ENCODE peak calls at places on chromosomes 7 and 10, in five cellular contexts. I, U, R, Q and L are unnamed samples.

GRCh38 chr10:59391060-59391459 is 28.7 kb upstream of the FAM13C start:
- DNase-seq in Q (no peak), R (no peak), I (no peak), U (no peak), L (no peak)

GRCh38 chr10:88271736-88272135 is 311.4 kb downstream of the RNLS start:
- DNase-seq in I (no peak), Q (no peak), U (no peak), R (no peak), L (no peak)

GRCh38 chr10:43973801-43974200 is 325.1 kb upstream of the ZNF32 start:
- DNase-seq in Q (no peak), I (no peak), U (no peak), R (no peak), L (no peak)

GRCh38 chr7:51229106-51229537 is 87.5 kb downstream of the COBL start:
- DNase-seq in U (no peak), I (no peak), Q (no peak), R (no peak), L (no peak)

GRCh38 chr10:129372168-129372567 is 94.9 kb upstream of the MGMT start:
- DNase-seq in U (no peak), Q (no peak), I (no peak), R (no peak), L (no peak)

GRCh38 chr10:18616337-18616736 is 35.0 kb downstream of the NSUN6 start:
- DNase-seq in U (no peak), I (no peak), R (no peak), Q (no peak), L (no peak)

GRCh38 chr7:105209870-105210269 is 178.9 kb downstream of the SRPK2 start:
- DNase-seq in I (no peak), Q (no peak), R (no peak), U (no peak), L (no peak)

GRCh38 chr7:131186816-131187215 is 140.9 kb upstream of the MKLN1 start:
- DNase-seq in Q (no peak), U (no peak), R (no peak), I (no peak), L (no peak)

GRCh38 chr10:59820471-59820870 is 67.2 kb upstream of the MRLN start:
- DNase-seq in U (no peak), Q (no peak), R (no peak), I (no peak), L (no peak)

GRCh38 chr7:55476071-55476803 is 96.1 kb downstream of the VOPP1 start:
- DNase-seq in R (no peak), Q (no peak), U (no peak), I (no peak), L (no peak)

GRCh38 chr10:131963350-131963749 is 18.4 kb downstream of the BNIP3 start:
- DNase-seq in U (no peak), Q (no peak), I (no peak), R (no peak), L (no peak)

GRCh38 chr10:52729259-52730104 is 43.1 kb downstream of the MBL2 start:
- DNase-seq in Q (no peak), U (no peak), R (peak; percentile 12), I (peak; percentile 45), L (peak; percentile 35)

GRCh38 chr10:95423327-95424005 is 132.7 kb upstream of the PDLIM1 start:
- DNase-seq in U (no peak), I (no peak), R (no peak), Q (no peak), L (no peak)

GRCh38 chr7:155342313-155342712 is 44.6 kb downstream of the INSIG1 start:
- DNase-seq in R (no peak), U (no peak), Q (no peak), I (no peak), L (no peak)

GRCh38 chr7:69445549-69445948 is 152.7 kb upstream of the AUTS2 start:
- DNase-seq in I (no peak), U (no peak), R (no peak), Q (no peak), L (no peak)

GRCh38 chr10:131973160-131973951 is 8.4 kb downstream of the BNIP3 start:
- DNase-seq in U (no peak), Q (no peak), R (no peak), I (no peak), L (no peak)

GRCh38 chr7:1459930-1460756 is 873 bp upstream of the MICALL2 start:
- DNase-seq in Q (no peak), I (no peak), R (no peak), U (no peak), L (no peak)

GRCh38 chr10:120963053-120963533 is 111.9 kb downstream of the WDR11 start:
- DNase-seq in Q (no peak), U (no peak), I (peak; percentile 76), R (no peak), L (no peak)

GRCh38 chr10:988667-989545 is 672 bp downstream of the GTPBP4 start:
- DNase-seq in I (no peak), Q (no peak), R (no peak), U (peak; percentile 72), L (peak; percentile 47)
- TF ChIP-seq JUNB in I (no peak), Q (no peak), R (no peak), U (no peak), L (no peak)

DNA sequence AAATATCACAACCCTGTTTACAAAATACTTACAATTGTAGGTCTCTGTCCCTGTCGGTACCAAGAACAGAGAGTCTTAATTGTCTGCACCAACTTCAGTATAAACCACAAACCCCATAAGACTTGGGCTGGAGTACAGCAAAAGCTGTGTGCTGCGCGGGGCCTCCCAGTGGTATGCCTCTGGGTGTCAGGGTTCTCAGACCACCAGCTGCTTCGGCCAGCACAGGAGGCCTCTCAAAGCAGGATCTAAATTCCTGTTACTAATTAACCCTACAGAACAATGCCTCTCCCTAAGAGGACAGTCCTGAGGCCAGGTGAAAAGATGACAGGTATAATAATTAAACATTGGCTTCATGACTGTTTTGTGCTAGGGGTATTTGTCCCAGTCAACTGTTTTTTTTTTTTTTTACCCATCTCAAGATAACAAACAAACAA is 957 bp upstream of the SVIL start:
- DNase-seq in I (peak; percentile 51), R (peak; percentile 87), Q (peak; percentile 27), U (no peak), L (peak; percentile 38)
- H3K4me3 ChIP-seq in I (no peak overlapping the region), R (peak overlapping the region; percentile 37), Q (no peak overlapping the region), U (no peak overlapping the region), L (no peak overlapping the region)

GRCh38 chr10:110860576-110861241 is 11.0 kb upstream of the PDCD4 start:
- DNase-seq in U (no peak), I (no peak), R (peak; percentile 34), Q (peak; percentile 90), L (no peak)

GRCh38 chr10:110859206-110859946 is 12.4 kb upstream of the PDCD4 start:
- DNase-seq in Q (no peak), U (no peak), I (no peak), R (no peak), L (no peak)

GRCh38 chr10:110858297-110858934 is 13.3 kb upstream of the PDCD4 start:
- DNase-seq in Q (no peak), U (peak; percentile 73), I (no peak), R (no peak), L (no peak)

GRCh38 chr10:110861476-110861875 is 10.3 kb upstream of the PDCD4 start:
- DNase-seq in R (no peak), U (no peak), I (no peak), Q (no peak), L (no peak)

GRCh38 chr10:110859947-110860376 is 11.8 kb upstream of the PDCD4 start:
- DNase-seq in U (no peak), I (no peak), R (no peak), Q (no peak), L (no peak)
- TF ChIP-seq JUNB in U (no peak), I (no peak), R (no peak), Q (no peak), L (no peak)

DNA sequence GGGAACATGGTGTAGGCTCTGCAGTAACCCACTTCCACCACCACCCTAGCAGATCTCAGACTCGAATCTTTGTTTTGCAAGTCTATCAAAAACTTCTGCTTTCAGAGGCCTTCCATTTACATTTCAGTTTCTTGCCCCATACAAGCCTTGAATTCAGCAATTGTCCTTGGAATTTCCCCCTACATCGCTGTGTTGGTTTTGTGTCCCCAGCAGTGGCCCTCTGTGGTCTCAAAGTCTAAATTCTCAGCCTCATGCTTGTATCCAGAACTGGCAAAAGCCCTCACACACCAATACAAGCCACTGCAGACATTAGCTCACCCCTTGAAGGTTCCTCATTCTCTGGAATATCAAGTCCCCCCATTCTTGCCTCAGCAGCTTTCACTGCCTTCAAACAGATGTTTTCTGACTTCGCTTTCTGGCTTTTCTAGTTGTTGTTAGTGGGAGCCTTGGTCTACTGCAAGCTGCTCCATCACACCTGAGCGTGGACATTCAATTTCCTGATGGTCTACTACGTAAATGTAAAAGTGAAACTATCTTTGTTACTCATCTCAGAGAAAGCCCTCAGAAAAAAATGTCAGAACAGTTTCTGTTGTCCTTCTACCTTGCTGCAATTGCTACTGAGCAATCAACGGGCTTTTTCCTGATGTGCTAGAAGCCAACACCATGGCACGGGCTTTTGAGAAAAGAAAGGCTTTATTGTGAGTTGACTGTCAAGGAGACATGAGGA is 1.8 kb upstream of the NUB1 start:
- DNase-seq in U (no peak), I (no peak), R (peak; percentile 45), Q (peak; percentile 69), L (no peak)
- H3K4me3 ChIP-seq in U (no peak overlapping the region), I (no peak overlapping the region), R (peak overlapping the region; percentile 15), Q (peak overlapping the region; percentile 13), L (no peak overlapping the region)

GRCh38 chr7:158031820-158032424 is 555.7 kb downstream of the PTPRN2 start:
- DNase-seq in I (no peak), R (no peak), U (no peak), Q (no peak), L (no peak)
- TF ChIP-seq JUNB in I (no peak), R (no peak), U (no peak), Q (no peak), L (no peak)

DNA sequence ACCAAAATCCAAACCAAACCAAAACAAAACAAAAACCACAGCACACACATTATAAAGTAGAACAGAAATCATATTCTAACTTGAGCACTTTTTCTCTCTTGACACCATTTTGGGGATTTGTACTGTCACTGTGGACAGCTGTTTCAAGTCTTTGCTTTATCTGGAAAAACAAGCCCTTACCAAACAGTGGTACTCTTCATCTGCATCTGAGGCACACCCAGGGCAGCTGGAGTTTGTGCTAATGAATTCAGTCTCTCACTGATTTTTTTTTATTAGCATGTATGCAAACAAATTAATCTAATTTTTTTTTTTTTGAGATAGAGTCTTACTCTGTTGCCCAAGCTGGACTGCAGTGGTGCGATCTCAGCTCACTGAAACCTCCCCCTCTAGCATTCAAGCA is 171.4 kb downstream of the RAPGEF5 start:
- DNase-seq in Q (no peak), U (no peak), R (no peak), I (no peak), L (no peak)
- H3K4me3 ChIP-seq in Q (no peak overlapping the region), U (no peak overlapping the region), R (no peak overlapping the region), I (no peak overlapping the region), L (no peak overlapping the region)